ENCODE peak calls at places on chromosomes 5 and 9, in four cellular contexts. V is GM12878, Y is H1, R is HepG2. E is an unnamed sample.

GRCh38 chr5:168311061-168311566 is 19.7 kb downstream of the WWC1 start:
- DNase-seq in Y (no peak), V (no peak), R (no peak), E (no peak)

GRCh38 chr9:112074250-112075008 is 100.7 kb downstream of the SUSD1 start:
- DNase-seq in V (peak; percentile 84), Y (peak; percentile 64), R (peak; percentile 40), E (peak; percentile 59)

GRCh38 chr5:7663808-7664207 is 187.1 kb downstream of the CFAP90 start:
- DNase-seq in V (no peak), R (no peak), Y (no peak), E (no peak)

GRCh38 chr5:93594591-93595419 is 11.8 kb downstream of the NR2F1 start:
- DNase-seq in R (no peak), V (no peak), Y (no peak), E (no peak)

GRCh38 chr5:145752534-145752933 is 82.6 kb downstream of the PRELID2 start:
- DNase-seq in R (no peak), V (no peak), Y (no peak), E (no peak)

GRCh38 chr9:14092344-14092743 is 221.6 kb downstream of the NFIB start:
- DNase-seq in V (no peak), R (no peak), Y (no peak), E (no peak)

GRCh38 chr5:142896325-142897007 is 126.3 kb downstream of the ARHGAP26 start:
- DNase-seq in R (peak; percentile 74), V (no peak), Y (no peak), E (no peak)

GRCh38 chr5:132013711-132014110 is 2.3 kb upstream of the ACSL6 start:
- DNase-seq in Y (peak; percentile 10), V (no peak), R (no peak), E (no peak)

GRCh38 chr9:89760123-89760522 is 155.3 kb downstream of the GADD45G start:
- DNase-seq in Y (no peak), R (no peak), V (no peak), E (no peak)

GRCh38 chr5:9365501-9365900 is 180.4 kb downstream of the SEMA5A start:
- DNase-seq in Y (no peak), R (no peak), V (no peak), E (no peak)

GRCh38 chr5:141260458-141261237 is 15.5 kb downstream of the PCDHB15 start:
- DNase-seq in R (no peak), Y (no peak), V (no peak), E (no peak)

GRCh38 chr5:155147222-155147621 is 133.7 kb downstream of the KIF4B start:
- DNase-seq in R (no peak), Y (no peak), V (no peak), E (no peak)

GRCh38 chr5:59842999-59843398 is 50.5 kb downstream of the PDE4D start:
- DNase-seq in Y (no peak), R (no peak), V (no peak), E (no peak)

GRCh38 chr5:132497488-132497997 is 7.0 kb upstream of the IRF1 start:
- DNase-seq in Y (no peak), V (no peak), R (no peak), E (no peak)

GRCh38 chr5:8869932-8870331 is 675.9 kb downstream of the SEMA5A start:
- DNase-seq in Y (no peak), V (no peak), R (no peak), E (no peak)

GRCh38 chr5:112691758-112692157 is 45.9 kb upstream of the APC start:
- DNase-seq in R (peak; percentile 65), Y (peak; percentile 55), V (peak; percentile 19), E (peak; percentile 52)

GRCh38 chr9:131418143-131419028 is 24.5 kb downstream of the PRRC2B start:
- DNase-seq in V (no peak), Y (no peak), R (no peak), E (no peak)

GRCh38 chr5:86665984-86666760 is 48.4 kb downstream of the COX7C start:
- DNase-seq in Y (no peak), V (peak; percentile 21), R (no peak), E (no peak)

GRCh38 chr5:101995585-101995984 is 300.5 kb downstream of the SLCO4C1 start:
- DNase-seq in V (no peak), R (no peak), Y (no peak), E (no peak)

GRCh38 chr9:111876179-111876578 is 20.4 kb upstream of the UGCG start:
- DNase-seq in V (no peak), R (no peak), Y (no peak), E (no peak)

GRCh38 chr5:94192658-94193391 is 425.6 kb downstream of the KIAA0825 start:
- DNase-seq in R (no peak), V (no peak), Y (no peak), E (no peak)

GRCh38 chr5:166365164-166365563 is 1926.3 kb upstream of the WWC1 start:
- DNase-seq in V (no peak), R (no peak), Y (no peak), E (no peak)

GRCh38 chr5:150302301-150303069 is at the start of gene ARSI:
- DNase-seq in R (no peak), V (no peak), Y (peak; percentile 86), E (no peak)

GRCh38 chr9:85522459-85523092 is 219.2 kb downstream of the AGTPBP1 start:
- DNase-seq in Y (peak; percentile 85), V (no peak), R (no peak), E (no peak)

GRCh38 chr9:111399772-111400563 is 69.9 kb upstream of the OR2K2 start:
- DNase-seq in V (no peak), Y (peak; percentile 51), R (peak; percentile 54), E (peak; percentile 39)

GRCh38 chr9:97904725-97905124 is 17.6 kb downstream of the TRMO start:
- DNase-seq in V (no peak), Y (no peak), R (no peak), E (no peak)

GRCh38 chr5:37696190-37697021 is 143.4 kb downstream of the GDNF start:
- DNase-seq in V (no peak), Y (no peak), R (peak; percentile 52), E (no peak)

GRCh38 chr5:34791761-34792244 is 47.2 kb upstream of the TTC23L start:
- DNase-seq in R (no peak), Y (no peak), V (no peak), E (no peak)
- TF ChIP-seq SUZ12 in R (no peak), Y (no peak), V (no peak), E (no peak)

GRCh38 chr9:92404031-92404430 is 347 bp downstream of the OGN start:
- DNase-seq in V (no peak), Y (no peak), R (no peak), E (no peak)
- TF ChIP-seq SP1 in V (no peak), Y (no peak), R (no peak), E (no peak)

GRCh38 chr5:148488757-148489156 is 105.0 kb downstream of the FBXO38 start:
- DNase-seq in V (no peak), R (peak; percentile 36), Y (no peak), E (no peak)

GRCh38 chr5:148491015-148491792 is 107.4 kb downstream of the FBXO38 start:
- DNase-seq in Y (no peak), R (no peak), V (no peak), E (no peak)

GRCh38 chr5:148492351-148492750 is 108.6 kb downstream of the FBXO38 start:
- DNase-seq in Y (no peak), R (no peak), V (no peak), E (no peak)

GRCh38 chr5:148486456-148486855 is 102.7 kb downstream of the FBXO38 start:
- DNase-seq in R (no peak), V (no peak), Y (no peak), E (no peak)

DNA sequence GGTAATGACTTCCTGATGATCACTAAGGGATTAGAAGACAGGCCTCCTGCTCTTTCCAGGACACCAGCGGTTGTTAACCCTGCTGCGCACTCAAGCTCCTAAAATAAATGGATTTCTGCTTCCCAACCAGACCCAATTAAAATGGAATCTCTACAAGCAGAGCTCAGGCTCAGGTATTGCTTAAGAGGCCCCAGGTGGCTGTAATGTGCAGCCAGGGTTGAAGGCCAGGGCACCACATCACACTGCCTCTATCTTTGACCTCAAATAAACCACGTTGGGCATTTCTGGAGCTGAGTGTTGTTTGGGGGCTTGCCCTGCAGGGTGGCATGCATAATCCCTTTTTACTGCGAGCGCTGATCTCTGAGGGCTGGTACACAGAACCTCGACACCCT is 108.0 kb downstream of the FBXO38 start:
- DNase-seq in Y (no peak), V (no peak), R (peak; percentile 42), E (no peak)
- TF ChIP-seq SUZ12 in Y (no peak), V (no peak), R (no peak), E (no peak)

GRCh38 chr5:133753856-133754255 is 141.5 kb upstream of the FSTL4 start:
- DNase-seq in Y (no peak), V (no peak), R (no peak), E (no peak)
- TF ChIP-seq SP1 in Y (no peak), V (no peak), R (no peak), E (no peak)